ENCODE peak calls at places on chromosomes 13 and 19, in four cellular contexts. R is pancreas, Z is lower lobe of right lung, Y is tibial nerve. X is an unnamed sample. For H3K4me1, the result is how much of the 10 kb centered on the place peaks cover.

GRCh38 chr13:30872685-30873443 is 33.2 kb upstream of the MEDAG start:
- DNase-seq in R (no peak), Z (no peak), Y (no peak), X (peak)

GRCh38 chr19:11784356-11784755 is 14.0 kb upstream of the ZNF491 start:
- DNase-seq in R (no peak), Z (no peak), Y (no peak), X (no peak)

GRCh38 chr13:110014719-110015118 is 228.3 kb upstream of the IRS2 start:
- DNase-seq in R (no peak), Z (no peak), Y (no peak), X (no peak)

GRCh38 chr13:68056816-68057710 is 826.9 kb upstream of the PCDH9 start:
- DNase-seq in R (no peak), Z (no peak), Y (no peak), X (no peak)

GRCh38 chr19:40154121-40154680 is 37.0 kb upstream of the MAP3K10 start:
- DNase-seq in R (no peak), Z (no peak), Y (no peak), X (no peak)

GRCh38 chr19:48419158-48419920 is 25.9 kb downstream of the GRIN2D start:
- DNase-seq in R (no peak), Z (no peak), Y (no peak), X (no peak)

GRCh38 chr13:95644611-95645052 is at the start of gene DZIP1:
- DNase-seq in R (peak), Z (peak), Y (peak), X (peak)

GRCh38 chr13:113448545-113448884 is 4.8 kb downstream of the ADPRHL1 start:
- DNase-seq in R (peak), Z (no peak), Y (no peak), X (peak)

GRCh38 chr13:35163674-35164073 is 221.6 kb downstream of the NBEA start:
- DNase-seq in R (no peak), Z (no peak), Y (no peak), X (no peak)
- TF ChIP-seq CTCF in R (no peak), Z (no peak), Y (no peak), X (no peak)

GRCh38 chr19:38671654-38672053 is 24.2 kb downstream of the ACTN4 start:
- DNase-seq in R (no peak), Z (no peak), Y (no peak), X (no peak)
- H3K4me1 ChIP-seq in R (half or more), Z (half or more), Y (half or more), X (half or more)

GRCh38 chr19:14120497-14120780 is 2.9 kb upstream of the PRKACA start:
- DNase-seq in R (no peak), Z (no peak), Y (no peak), X (no peak)
- TF ChIP-seq CTCF in R (no peak), Z (no peak), Y (no peak), X (no peak)

GRCh38 chr19:18738961-18739690 is 52.0 kb downstream of the COMP start:
- DNase-seq in R (no peak), Z (no peak), Y (no peak), X (no peak)
- H3K4me1 ChIP-seq in R (under half), Z (under half), Y (under half), X (under half)

DNA sequence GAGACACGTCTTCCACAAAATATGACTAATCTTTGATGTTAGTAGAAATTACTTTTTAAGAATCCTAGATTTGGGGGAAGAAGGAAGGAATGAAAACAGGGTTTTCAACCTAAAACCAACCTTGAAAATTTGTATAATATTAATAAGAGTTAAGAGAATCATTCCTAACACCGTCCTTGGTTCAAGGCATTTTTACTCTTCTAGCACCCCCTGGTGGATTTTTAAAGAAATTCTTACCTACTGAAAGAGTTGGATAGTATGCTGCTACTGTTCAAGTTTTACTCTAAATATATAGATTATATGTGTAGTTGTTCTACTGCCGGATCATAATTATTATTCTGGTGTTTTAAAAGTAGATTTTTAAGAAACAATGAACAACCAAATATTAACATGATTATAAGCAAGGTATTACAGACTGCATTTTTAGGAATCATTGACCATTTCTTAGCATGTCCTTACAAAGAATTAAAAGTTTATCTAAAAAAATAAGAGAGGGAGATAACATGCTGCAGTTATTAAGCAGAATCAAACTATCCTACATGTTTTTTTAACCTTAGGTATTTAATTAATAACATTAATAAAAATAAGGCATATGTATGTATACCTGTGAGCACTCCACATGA is 7.4 kb upstream of the SLITRK6 start:
- DNase-seq in R (no peak), Z (no peak), Y (no peak), X (no peak)
- TF ChIP-seq CTCF in R (no peak), Z (peak), Y (peak), X (peak)

DNA sequence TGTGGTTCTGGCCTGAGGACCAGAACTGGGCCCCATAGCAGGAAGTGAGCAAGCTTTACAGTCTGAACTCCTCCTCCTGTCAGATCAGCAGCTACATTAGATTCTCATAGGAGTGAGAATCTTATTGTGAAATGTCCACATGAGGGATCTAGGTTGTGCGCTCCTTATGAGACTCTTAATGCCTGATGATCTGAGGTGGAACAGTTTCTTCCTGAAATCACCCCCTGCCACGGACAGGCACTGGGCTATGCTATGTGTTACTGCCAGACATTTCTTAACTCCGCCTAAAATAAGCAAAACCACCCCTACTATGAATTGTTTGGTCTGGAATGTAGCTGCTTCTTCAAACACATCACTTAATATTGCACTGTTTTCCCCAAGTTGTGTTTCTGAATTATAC is 4.6 kb downstream of the FBXL3 start:
- DNase-seq in R (no peak), Z (no peak), Y (no peak), X (no peak)
- H3K4me1 ChIP-seq in R (under half), Z (half or more), Y (half or more), X (half or more)

GRCh38 chr13:72820156-72820897 is 38.4 kb downstream of the PIBF1 start:
- DNase-seq in R (no peak), Z (no peak), Y (no peak), X (no peak)
- TF ChIP-seq CTCF in R (no peak), Z (no peak), Y (no peak), X (no peak)

X was measured in heart right ventricle.